ENCODE peak calls at places on chromosomes 4 and X, in nine cellular contexts. Y is GM12878, M is endothelial cell, O is right lobe of liver, D is fibroblast of villous mesenchyme, R is GM06990, I is AG04450, X is hepatocyte, K is fibroblast of pulmonary artery. B is an unnamed sample.

GRCh38 chrX:15854080-15854655 is 445 bp downstream of the AP1S2 start:
- DNase-seq in Y (no peak), M (peak), O (peak), D (peak), R (peak), I (no peak), X (peak), K (no peak), B (peak)

GRCh38 chr4:82560853-82561744 is 689 bp downstream of the TMEM150C start:
- DNase-seq in Y (no peak), M (peak), O (peak), D (no peak), R (no peak), I (no peak), X (peak), K (no peak), B (no peak)

GRCh38 chr4:87896020-87896621 is 63.4 kb downstream of the MEPE start:
- DNase-seq in Y (no peak), M (no peak), O (no peak), D (peak), R (no peak), I (no peak), X (no peak), K (peak), B (peak)

GRCh38 chr4:144899393-144899792 is 198.6 kb downstream of the ANAPC10 start:
- DNase-seq in Y (no peak), M (no peak), O (no peak), D (no peak), R (no peak), I (no peak), X (no peak), K (no peak), B (no peak)

GRCh38 chrX:110561036-110561435 is 202.4 kb downstream of the RTL9 start:
- DNase-seq in Y (no peak), M (no peak), O (no peak), D (no peak), R (no peak), I (no peak), X (no peak), K (peak), B (no peak)

GRCh38 chrX:57985951-57986350 is 75.7 kb upstream of the ZXDA start:
- DNase-seq in Y (no peak), M (no peak), O (no peak), D (no peak), R (no peak), I (no peak), X (no peak), K (no peak), B (no peak)

GRCh38 chr4:88628746-88629145 is 36.5 kb downstream of the HERC3 start:
- DNase-seq in Y (no peak), M (no peak), O (no peak), D (no peak), R (no peak), I (no peak), X (no peak), K (no peak), B (no peak)

GRCh38 chr4:168797176-168797575 is 212.9 kb downstream of the CBR4 start:
- DNase-seq in Y (no peak), M (no peak), O (no peak), D (peak), R (no peak), I (no peak), X (no peak), K (peak), B (no peak)

GRCh38 chr4:6250235-6250983 is 19.2 kb upstream of the WFS1 start:
- DNase-seq in Y (peak), M (peak), O (no peak), D (peak), R (no peak), I (peak), X (peak), K (peak), B (no peak)

GRCh38 chrX:39631275-39631674 is 466.5 kb downstream of the BCOR start:
- DNase-seq in Y (no peak), M (no peak), O (no peak), D (no peak), R (no peak), I (no peak), X (no peak), K (no peak), B (no peak)

GRCh38 chrX:118976599-118977340 is 2.4 kb downstream of the LONRF3 start:
- DNase-seq in Y (no peak), M (peak), O (peak), D (no peak), R (peak), I (no peak), X (peak), K (no peak), B (peak)

GRCh38 chr4:102612824-102613366 is 111.7 kb downstream of the NFKB1 start:
- DNase-seq in Y (no peak), M (no peak), O (no peak), D (no peak), R (no peak), I (no peak), X (no peak), K (no peak), B (no peak)

GRCh38 chrX:150833454-150834056 is 64.9 kb downstream of the CD99L2 start:
- DNase-seq in Y (no peak), M (no peak), O (no peak), D (peak), R (no peak), I (no peak), X (no peak), K (peak), B (no peak)

GRCh38 chrX:106397788-106398538 is 213.8 kb upstream of the RADX start:
- DNase-seq in Y (no peak), M (no peak), O (no peak), D (peak), R (no peak), I (no peak), X (no peak), K (peak), B (no peak)

GRCh38 chrX:108270280-108270679 is 167.9 kb downstream of the COL4A6 start:
- DNase-seq in Y (no peak), M (no peak), O (no peak), D (no peak), R (no peak), I (no peak), X (no peak), K (no peak), B (no peak)

GRCh38 chr4:159248383-159249178 is 145.7 kb downstream of the RAPGEF2 start:
- DNase-seq in Y (no peak), M (no peak), O (no peak), D (peak), R (no peak), I (peak), X (peak), K (peak), B (no peak)

GRCh38 chr4:25154594-25155265 is 5.5 kb downstream of the SEPSECS start:
- DNase-seq in Y (no peak), M (no peak), O (no peak), D (no peak), R (no peak), I (no peak), X (peak), K (no peak), B (no peak)

DNA sequence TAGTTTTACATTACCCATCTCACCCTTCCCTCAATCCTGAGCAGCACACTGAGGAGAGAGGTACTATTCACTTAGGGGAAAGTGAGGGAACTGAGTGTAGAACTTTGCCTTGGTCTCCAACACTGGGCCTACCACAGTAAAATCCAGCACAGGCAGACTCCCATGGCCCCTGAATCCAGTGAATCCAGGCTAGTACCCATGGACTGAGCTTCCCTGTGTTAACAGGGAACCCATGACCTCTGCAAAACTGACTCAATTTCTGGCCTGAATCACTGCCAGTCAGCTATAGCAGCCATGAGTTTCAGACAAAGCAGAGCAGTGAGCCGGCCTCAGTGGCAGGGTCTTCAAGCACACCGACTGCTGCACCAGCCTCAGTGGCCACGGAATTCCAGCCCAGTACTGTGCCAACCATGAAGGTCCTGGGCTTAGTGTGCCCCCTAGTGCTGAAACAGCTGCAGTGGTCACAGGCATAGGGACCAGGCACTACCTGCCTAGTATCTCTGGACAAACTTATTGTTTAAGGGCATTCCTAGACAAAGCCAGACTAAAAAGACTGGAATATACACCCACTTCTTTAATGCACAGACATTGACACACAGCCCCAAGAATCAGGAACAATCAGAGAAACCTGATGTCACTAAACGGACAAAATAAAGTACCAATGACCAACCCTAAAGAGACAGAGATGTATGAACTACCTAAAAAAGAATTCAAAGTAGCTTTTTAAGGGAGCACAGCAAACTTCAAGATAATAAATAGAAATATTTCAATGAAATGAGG is 127.4 kb upstream of the RPL34 start:
- DNase-seq in Y (no peak), M (peak), O (no peak), D (peak), R (peak), I (no peak), X (peak), K (no peak), B (no peak)
- TF ChIP-seq CTCF in Y (peak), M (peak), O (peak), D (peak), R (peak), I (peak), X (peak), K (peak), B (no peak)

DNA sequence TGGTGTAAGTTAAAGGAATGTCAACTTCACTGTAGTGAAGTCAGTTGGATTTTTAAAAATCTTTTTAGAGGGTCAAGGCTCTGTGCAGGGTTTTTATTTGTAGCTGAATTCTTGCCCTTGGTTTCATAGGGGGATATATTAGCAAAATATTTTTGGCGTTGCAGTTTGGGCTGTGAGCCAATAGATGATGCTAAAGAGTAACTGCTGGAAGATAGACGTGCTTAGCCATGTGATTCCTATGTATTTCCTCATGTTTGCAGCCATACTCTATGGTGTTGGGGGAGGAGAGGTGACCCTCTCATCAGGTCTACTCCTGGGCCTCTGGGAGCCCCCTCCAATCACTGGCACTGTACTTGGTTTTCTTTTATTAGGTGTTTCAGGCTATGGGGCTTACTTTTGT is 246.7 kb upstream of the ARHGAP24 start:
- DNase-seq in Y (no peak), M (no peak), O (no peak), D (no peak), R (no peak), I (no peak), X (no peak), K (no peak), B (no peak)
- TF ChIP-seq CTCF in Y (peak), M (no peak), O (no peak), D (no peak), R (peak), I (no peak), X (no peak), K (no peak), B (no peak)

GRCh38 chrX:131830400-131831184 is 192.5 kb upstream of the STK26 start:
- DNase-seq in Y (peak), M (peak), O (peak), D (peak), R (no peak), I (no peak), X (peak), K (peak), B (peak)

GRCh38 chrX:131826572-131826971 is 196.5 kb upstream of the STK26 start:
- DNase-seq in Y (no peak), M (no peak), O (no peak), D (no peak), R (no peak), I (no peak), X (no peak), K (no peak), B (no peak)

GRCh38 chrX:131831185-131831520 is 191.9 kb upstream of the STK26 start:
- DNase-seq in Y (no peak), M (no peak), O (no peak), D (no peak), R (no peak), I (no peak), X (no peak), K (no peak), B (no peak)

GRCh38 chrX:131828482-131828881 is 194.6 kb upstream of the STK26 start:
- DNase-seq in Y (no peak), M (no peak), O (no peak), D (no peak), R (no peak), I (no peak), X (no peak), K (no peak), B (no peak)

GRCh38 chrX:131827935-131828334 is 195.2 kb upstream of the STK26 start:
- DNase-seq in Y (peak), M (peak), O (no peak), D (peak), R (peak), I (no peak), X (no peak), K (peak), B (no peak)
- TF ChIP-seq CTCF in Y (peak), M (no peak), O (peak), D (peak), R (peak), I (no peak), X (no peak), K (no peak), B (no peak)

DNA sequence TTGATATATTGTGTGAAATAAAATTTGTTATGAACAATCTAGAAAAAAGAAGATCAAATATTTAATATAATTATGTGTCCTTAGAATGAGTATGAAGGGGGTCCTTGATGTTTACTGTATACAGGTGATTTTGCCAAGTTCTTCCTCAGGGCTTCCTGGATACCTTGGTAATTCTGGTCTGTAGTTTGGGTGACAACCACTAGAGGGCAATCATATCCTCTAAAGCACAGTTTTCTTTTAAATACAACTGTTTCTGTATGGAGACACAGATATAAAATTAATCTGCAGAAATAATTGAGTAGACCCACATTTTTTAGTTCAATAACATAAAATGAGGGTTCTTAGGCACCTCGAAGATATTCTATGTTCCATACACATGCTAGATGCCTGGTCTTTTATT is 157.7 kb downstream of the SPANXN1 start:
- DNase-seq in Y (no peak), M (peak), O (no peak), D (peak), R (no peak), I (no peak), X (peak), K (peak), B (no peak)
- TF ChIP-seq CTCF in Y (peak), M (peak), O (peak), D (peak), R (peak), I (peak), X (peak), K (peak), B (peak)

GRCh38 chr4:99457270-99457669 is 22.1 kb upstream of the ADH7 start:
- DNase-seq in Y (no peak), M (no peak), O (no peak), D (no peak), R (no peak), I (no peak), X (no peak), K (peak), B (no peak)
- TF ChIP-seq CTCF in Y (no peak), M (no peak), O (no peak), D (no peak), R (no peak), I (peak), X (no peak), K (no peak), B (no peak)

DNA sequence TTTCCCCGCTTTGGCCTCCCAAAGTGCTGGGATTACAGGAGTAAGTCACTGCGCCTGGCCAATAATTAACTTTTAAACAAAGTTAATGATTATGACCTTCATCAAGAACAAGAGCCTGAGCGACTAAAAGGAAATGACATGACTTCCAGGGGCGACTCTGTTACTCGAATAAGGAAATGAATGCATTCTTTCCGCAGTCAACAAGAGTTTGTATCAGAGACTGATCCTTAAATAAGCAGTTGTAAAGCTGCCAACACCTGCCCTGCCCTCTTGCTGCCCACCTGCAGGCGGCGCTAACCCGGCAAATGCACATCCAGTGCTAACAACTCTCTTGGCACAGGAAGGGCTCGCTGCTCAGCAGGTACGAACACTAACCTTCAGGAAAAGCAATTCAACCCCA is 27.3 kb downstream of the WDR1 start:
- DNase-seq in Y (no peak), M (peak), O (peak), D (no peak), R (no peak), I (no peak), X (peak), K (no peak), B (no peak)
- TF ChIP-seq CTCF in Y (no peak), M (peak), O (peak), D (peak), R (peak), I (peak), X (peak), K (peak), B (peak)

DNA sequence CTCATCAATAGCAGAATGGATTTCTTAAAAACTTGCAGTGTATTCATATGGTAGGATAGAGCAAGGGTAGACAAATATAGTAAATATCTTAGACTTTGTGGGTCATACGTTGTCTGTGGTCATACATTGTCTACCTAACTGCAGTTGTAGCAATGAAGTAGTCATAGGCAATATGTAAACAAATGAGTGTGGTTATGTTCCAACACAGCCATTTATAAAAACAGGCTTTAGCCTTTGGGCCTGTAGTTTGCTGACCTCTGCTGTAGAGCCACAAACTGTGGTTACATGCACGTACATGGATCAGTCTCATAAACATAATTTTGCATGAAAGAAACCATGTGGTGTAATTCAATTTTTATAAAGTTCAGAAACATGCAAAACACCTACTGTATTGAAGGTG is 98.9 kb downstream of the LARP1B start:
- DNase-seq in Y (no peak), M (no peak), O (no peak), D (peak), R (no peak), I (peak), X (no peak), K (peak), B (no peak)
- TF ChIP-seq CTCF in Y (no peak), M (no peak), O (peak), D (peak), R (no peak), I (no peak), X (no peak), K (no peak), B (no peak)

B was measured in lung.